ENCODE peak calls at places on chromosomes 13 and 19, in eight cellular contexts. One of them, this sample, is unnamed.

GRCh38 chr19:28061111-28061510 is 1151.8 kb downstream of the UQCRFS1 start:
- DNase-seq in hypothalamus: no peak
- DNase-seq in epithelial cell of prostate: no peak
- DNase-seq in fibroblast of gingiva: no peak
- DNase-seq in GM23338: no peak
- DNase-seq in DMS79 treated with DMSO at 0.1 percent for 48 hours: no peak
- DNase-seq in stimulated activated CD4-positive, alpha-beta T cell treated with anti-CD3 and anti-CD28 coated beads, Interleukin-2, amount 100 ng/mL, for 48 hours: no peak
- DNase-seq in iris pigment epithelial cell: no peak
- DNase-seq in this sample: no peak

GRCh38 chr13:27971236-27971645 is 2.1 kb upstream of the CDX2 start:
- DNase-seq in fibroblast of gingiva: no peak
- DNase-seq in DMS79 treated with DMSO at 0.1 percent for 48 hours: no peak
- DNase-seq in epithelial cell of prostate: no peak
- DNase-seq in iris pigment epithelial cell: no peak
- DNase-seq in hypothalamus: no peak
- DNase-seq in GM23338: peak
- DNase-seq in stimulated activated CD4-positive, alpha-beta T cell treated with anti-CD3 and anti-CD28 coated beads, Interleukin-2, amount 100 ng/mL, for 48 hours: no peak
- DNase-seq in this sample: no peak

GRCh38 chr19:10228925-10229324 is 2.2 kb downstream of the S1PR2 start:
- DNase-seq in GM23338: peak
- DNase-seq in stimulated activated CD4-positive, alpha-beta T cell treated with anti-CD3 and anti-CD28 coated beads, Interleukin-2, amount 100 ng/mL, for 48 hours: no peak
- DNase-seq in fibroblast of gingiva: peak
- DNase-seq in epithelial cell of prostate: no peak
- DNase-seq in iris pigment epithelial cell: no peak
- DNase-seq in DMS79 treated with DMSO at 0.1 percent for 48 hours: no peak
- DNase-seq in hypothalamus: no peak
- DNase-seq in this sample: no peak

GRCh38 chr13:94548382-94549240 is 47.3 kb downstream of the TGDS start:
- DNase-seq in hypothalamus: peak
- DNase-seq in fibroblast of gingiva: peak
- DNase-seq in GM23338: peak
- DNase-seq in epithelial cell of prostate: no peak
- DNase-seq in DMS79 treated with DMSO at 0.1 percent for 48 hours: peak
- DNase-seq in iris pigment epithelial cell: peak
- DNase-seq in stimulated activated CD4-positive, alpha-beta T cell treated with anti-CD3 and anti-CD28 coated beads, Interleukin-2, amount 100 ng/mL, for 48 hours: peak
- DNase-seq in this sample: peak

GRCh38 chr19:14758816-14759215 is 19.5 kb downstream of the ADGRE2 start:
- DNase-seq in epithelial cell of prostate: peak
- DNase-seq in fibroblast of gingiva: no peak
- DNase-seq in stimulated activated CD4-positive, alpha-beta T cell treated with anti-CD3 and anti-CD28 coated beads, Interleukin-2, amount 100 ng/mL, for 48 hours: no peak
- DNase-seq in iris pigment epithelial cell: no peak
- DNase-seq in GM23338: peak
- DNase-seq in hypothalamus: no peak
- DNase-seq in DMS79 treated with DMSO at 0.1 percent for 48 hours: peak
- DNase-seq in this sample: no peak

GRCh38 chr19:2154587-2155075 is 3.3 kb upstream of the AP3D1 start:
- DNase-seq in GM23338: no peak
- DNase-seq in stimulated activated CD4-positive, alpha-beta T cell treated with anti-CD3 and anti-CD28 coated beads, Interleukin-2, amount 100 ng/mL, for 48 hours: no peak
- DNase-seq in iris pigment epithelial cell: no peak
- DNase-seq in DMS79 treated with DMSO at 0.1 percent for 48 hours: no peak
- DNase-seq in epithelial cell of prostate: peak
- DNase-seq in hypothalamus: no peak
- DNase-seq in fibroblast of gingiva: no peak
- DNase-seq in this sample: no peak

GRCh38 chr13:100534911-100535310 is 53.7 kb downstream of the GGACT start:
- DNase-seq in GM23338: no peak
- DNase-seq in hypothalamus: no peak
- DNase-seq in stimulated activated CD4-positive, alpha-beta T cell treated with anti-CD3 and anti-CD28 coated beads, Interleukin-2, amount 100 ng/mL, for 48 hours: no peak
- DNase-seq in epithelial cell of prostate: no peak
- DNase-seq in fibroblast of gingiva: no peak
- DNase-seq in DMS79 treated with DMSO at 0.1 percent for 48 hours: peak
- DNase-seq in iris pigment epithelial cell: no peak
- DNase-seq in this sample: no peak

GRCh38 chr19:2613507-2614295 is 88.8 kb downstream of the GNG7 start:
- DNase-seq in epithelial cell of prostate: no peak
- DNase-seq in GM23338: peak
- DNase-seq in hypothalamus: no peak
- DNase-seq in stimulated activated CD4-positive, alpha-beta T cell treated with anti-CD3 and anti-CD28 coated beads, Interleukin-2, amount 100 ng/mL, for 48 hours: peak
- DNase-seq in iris pigment epithelial cell: no peak
- DNase-seq in DMS79 treated with DMSO at 0.1 percent for 48 hours: no peak
- DNase-seq in fibroblast of gingiva: peak
- DNase-seq in this sample: peak

GRCh38 chr19:12800873-12801465 is 631 bp downstream of the PRDX2 start:
- DNase-seq in epithelial cell of prostate: no peak
- DNase-seq in stimulated activated CD4-positive, alpha-beta T cell treated with anti-CD3 and anti-CD28 coated beads, Interleukin-2, amount 100 ng/mL, for 48 hours: no peak
- DNase-seq in iris pigment epithelial cell: no peak
- DNase-seq in DMS79 treated with DMSO at 0.1 percent for 48 hours: peak
- DNase-seq in GM23338: peak
- DNase-seq in fibroblast of gingiva: no peak
- DNase-seq in hypothalamus: no peak
- DNase-seq in this sample: no peak

GRCh38 chr13:30429721-30430694 is 7.7 kb downstream of the UBE2L5 start:
- DNase-seq in iris pigment epithelial cell: peak
- DNase-seq in hypothalamus: no peak
- DNase-seq in DMS79 treated with DMSO at 0.1 percent for 48 hours: no peak
- DNase-seq in GM23338: no peak
- DNase-seq in stimulated activated CD4-positive, alpha-beta T cell treated with anti-CD3 and anti-CD28 coated beads, Interleukin-2, amount 100 ng/mL, for 48 hours: no peak
- DNase-seq in fibroblast of gingiva: peak
- DNase-seq in epithelial cell of prostate: peak
- DNase-seq in this sample: no peak

GRCh38 chr19:3613765-3614661 is 7.3 kb upstream of the TBXA2R start:
- DNase-seq in iris pigment epithelial cell: no peak
- DNase-seq in DMS79 treated with DMSO at 0.1 percent for 48 hours: no peak
- DNase-seq in fibroblast of gingiva: no peak
- DNase-seq in epithelial cell of prostate: no peak
- DNase-seq in hypothalamus: no peak
- DNase-seq in stimulated activated CD4-positive, alpha-beta T cell treated with anti-CD3 and anti-CD28 coated beads, Interleukin-2, amount 100 ng/mL, for 48 hours: no peak
- DNase-seq in GM23338: no peak
- DNase-seq in this sample: no peak

GRCh38 chr19:5434970-5435641 is 20.1 kb upstream of the ZNRF4 start:
- DNase-seq in hypothalamus: no peak
- DNase-seq in GM23338: no peak
- DNase-seq in stimulated activated CD4-positive, alpha-beta T cell treated with anti-CD3 and anti-CD28 coated beads, Interleukin-2, amount 100 ng/mL, for 48 hours: peak
- DNase-seq in iris pigment epithelial cell: peak
- DNase-seq in fibroblast of gingiva: no peak
- DNase-seq in epithelial cell of prostate: peak
- DNase-seq in DMS79 treated with DMSO at 0.1 percent for 48 hours: no peak
- DNase-seq in this sample: no peak

GRCh38 chr13:30898070-30898469 is 8.0 kb upstream of the MEDAG start:
- DNase-seq in stimulated activated CD4-positive, alpha-beta T cell treated with anti-CD3 and anti-CD28 coated beads, Interleukin-2, amount 100 ng/mL, for 48 hours: no peak
- DNase-seq in DMS79 treated with DMSO at 0.1 percent for 48 hours: no peak
- DNase-seq in hypothalamus: no peak
- DNase-seq in iris pigment epithelial cell: no peak
- DNase-seq in epithelial cell of prostate: no peak
- DNase-seq in fibroblast of gingiva: no peak
- DNase-seq in GM23338: peak
- DNase-seq in this sample: no peak

GRCh38 chr19:48470281-48470680 is 1.1 kb downstream of the CYTH2 start:
- DNase-seq in GM23338: no peak
- DNase-seq in stimulated activated CD4-positive, alpha-beta T cell treated with anti-CD3 and anti-CD28 coated beads, Interleukin-2, amount 100 ng/mL, for 48 hours: no peak
- DNase-seq in DMS79 treated with DMSO at 0.1 percent for 48 hours: no peak
- DNase-seq in fibroblast of gingiva: no peak
- DNase-seq in hypothalamus: no peak
- DNase-seq in epithelial cell of prostate: no peak
- DNase-seq in iris pigment epithelial cell: no peak
- DNase-seq in this sample: no peak

GRCh38 chr13:52845766-52846566 is 2.5 kb downstream of the PCDH8 start:
- DNase-seq in fibroblast of gingiva: no peak
- DNase-seq in iris pigment epithelial cell: peak
- DNase-seq in epithelial cell of prostate: no peak
- DNase-seq in GM23338: peak
- DNase-seq in DMS79 treated with DMSO at 0.1 percent for 48 hours: peak
- DNase-seq in hypothalamus: no peak
- DNase-seq in stimulated activated CD4-positive, alpha-beta T cell treated with anti-CD3 and anti-CD28 coated beads, Interleukin-2, amount 100 ng/mL, for 48 hours: peak
- DNase-seq in this sample: no peak

GRCh38 chr19:7657047-7657779 is 11.6 kb upstream of the RETN start:
- DNase-seq in DMS79 treated with DMSO at 0.1 percent for 48 hours: no peak
- DNase-seq in epithelial cell of prostate: no peak
- DNase-seq in fibroblast of gingiva: peak
- DNase-seq in iris pigment epithelial cell: peak
- DNase-seq in hypothalamus: no peak
- DNase-seq in GM23338: no peak
- DNase-seq in stimulated activated CD4-positive, alpha-beta T cell treated with anti-CD3 and anti-CD28 coated beads, Interleukin-2, amount 100 ng/mL, for 48 hours: peak
- DNase-seq in this sample: no peak

GRCh38 chr19:40165362-40165937 is 25.8 kb upstream of the MAP3K10 start:
- DNase-seq in GM23338: peak
- DNase-seq in DMS79 treated with DMSO at 0.1 percent for 48 hours: no peak
- DNase-seq in epithelial cell of prostate: no peak
- DNase-seq in hypothalamus: no peak
- DNase-seq in iris pigment epithelial cell: peak
- DNase-seq in fibroblast of gingiva: no peak
- DNase-seq in stimulated activated CD4-positive, alpha-beta T cell treated with anti-CD3 and anti-CD28 coated beads, Interleukin-2, amount 100 ng/mL, for 48 hours: peak
- DNase-seq in this sample: peak

GRCh38 chr13:98577823-98578285 is 947 bp upstream of the STK24 start:
- DNase-seq in GM23338: no peak
- DNase-seq in iris pigment epithelial cell: no peak
- DNase-seq in hypothalamus: no peak
- DNase-seq in DMS79 treated with DMSO at 0.1 percent for 48 hours: peak
- DNase-seq in stimulated activated CD4-positive, alpha-beta T cell treated with anti-CD3 and anti-CD28 coated beads, Interleukin-2, amount 100 ng/mL, for 48 hours: no peak
- DNase-seq in epithelial cell of prostate: no peak
- DNase-seq in fibroblast of gingiva: no peak
- DNase-seq in this sample: no peak

GRCh38 chr13:108911807-108912206 is 282.4 kb downstream of the MYO16 start:
- DNase-seq in DMS79 treated with DMSO at 0.1 percent for 48 hours: no peak
- DNase-seq in epithelial cell of prostate: peak
- DNase-seq in fibroblast of gingiva: no peak
- DNase-seq in GM23338: no peak
- DNase-seq in iris pigment epithelial cell: no peak
- DNase-seq in hypothalamus: no peak
- DNase-seq in stimulated activated CD4-positive, alpha-beta T cell treated with anti-CD3 and anti-CD28 coated beads, Interleukin-2, amount 100 ng/mL, for 48 hours: no peak
- DNase-seq in this sample: no peak

GRCh38 chr13:29954082-29955043 is 103.9 kb upstream of the UBL3 start:
- DNase-seq in GM23338: no peak
- DNase-seq in fibroblast of gingiva: no peak
- DNase-seq in epithelial cell of prostate: no peak
- DNase-seq in stimulated activated CD4-positive, alpha-beta T cell treated with anti-CD3 and anti-CD28 coated beads, Interleukin-2, amount 100 ng/mL, for 48 hours: peak
- DNase-seq in hypothalamus: no peak
- DNase-seq in DMS79 treated with DMSO at 0.1 percent for 48 hours: peak
- DNase-seq in iris pigment epithelial cell: no peak
- DNase-seq in this sample: peak

GRCh38 chr19:35663981-35664380 is 2.3 kb upstream of the UPK1A start:
- DNase-seq in epithelial cell of prostate: no peak
- DNase-seq in DMS79 treated with DMSO at 0.1 percent for 48 hours: no peak
- DNase-seq in iris pigment epithelial cell: no peak
- DNase-seq in fibroblast of gingiva: no peak
- DNase-seq in stimulated activated CD4-positive, alpha-beta T cell treated with anti-CD3 and anti-CD28 coated beads, Interleukin-2, amount 100 ng/mL, for 48 hours: no peak
- DNase-seq in GM23338: no peak
- DNase-seq in hypothalamus: no peak
- DNase-seq in this sample: no peak

GRCh38 chr13:75161804-75162203 is 320.2 kb downstream of the TBC1D4 start:
- DNase-seq in stimulated activated CD4-positive, alpha-beta T cell treated with anti-CD3 and anti-CD28 coated beads, Interleukin-2, amount 100 ng/mL, for 48 hours: no peak
- DNase-seq in GM23338: peak
- DNase-seq in fibroblast of gingiva: no peak
- DNase-seq in epithelial cell of prostate: no peak
- DNase-seq in DMS79 treated with DMSO at 0.1 percent for 48 hours: no peak
- DNase-seq in iris pigment epithelial cell: no peak
- DNase-seq in hypothalamus: no peak
- DNase-seq in this sample: no peak

GRCh38 chr19:42271861-42272534 is 2.9 kb downstream of the CIC start:
- DNase-seq in iris pigment epithelial cell: no peak
- DNase-seq in DMS79 treated with DMSO at 0.1 percent for 48 hours: no peak
- DNase-seq in epithelial cell of prostate: no peak
- DNase-seq in GM23338: no peak
- DNase-seq in fibroblast of gingiva: no peak
- DNase-seq in hypothalamus: no peak
- DNase-seq in stimulated activated CD4-positive, alpha-beta T cell treated with anti-CD3 and anti-CD28 coated beads, Interleukin-2, amount 100 ng/mL, for 48 hours: no peak
- DNase-seq in this sample: no peak

GRCh38 chr13:32278456-32278855 is 36.7 kb downstream of the ZAR1L start:
- DNase-seq in fibroblast of gingiva: no peak
- DNase-seq in epithelial cell of prostate: no peak
- DNase-seq in GM23338: no peak
- DNase-seq in DMS79 treated with DMSO at 0.1 percent for 48 hours: no peak
- DNase-seq in iris pigment epithelial cell: peak
- DNase-seq in stimulated activated CD4-positive, alpha-beta T cell treated with anti-CD3 and anti-CD28 coated beads, Interleukin-2, amount 100 ng/mL, for 48 hours: no peak
- DNase-seq in hypothalamus: no peak
- DNase-seq in this sample: no peak

GRCh38 chr19:17380426-17381138 is 3.4 kb upstream of the PLVAP start:
- DNase-seq in iris pigment epithelial cell: no peak
- DNase-seq in DMS79 treated with DMSO at 0.1 percent for 48 hours: no peak
- DNase-seq in GM23338: no peak
- DNase-seq in hypothalamus: no peak
- DNase-seq in fibroblast of gingiva: no peak
- DNase-seq in stimulated activated CD4-positive, alpha-beta T cell treated with anti-CD3 and anti-CD28 coated beads, Interleukin-2, amount 100 ng/mL, for 48 hours: no peak
- DNase-seq in epithelial cell of prostate: no peak
- DNase-seq in this sample: no peak

This sample was measured in naive thymus-derived CD4-positive, alpha-beta T cell.